ENCODE peak calls at places on chromosome 10, in five cellular contexts. X is amygdala, E is pons, O is dermis microvascular lymphatic vessel endothelial cell, L is NCI-H2029. U is an unnamed sample.

GRCh38 chr10:89490589-89491335 is 44.6 kb downstream of the SLC16A12 start:
- DNase-seq in X (no peak), E (no peak), O (no peak), L (no peak), U (no peak)

GRCh38 chr10:246431-246830 is 111.2 kb downstream of the ZMYND11 start:
- DNase-seq in X (no peak), E (no peak), O (no peak), L (no peak), U (no peak)

GRCh38 chr10:34045571-34046190 is 711.2 kb upstream of the NRP1 start:
- DNase-seq in X (no peak), E (no peak), O (no peak), L (no peak), U (no peak)

GRCh38 chr10:94065344-94065743 is 71.6 kb downstream of the PLCE1 start:
- DNase-seq in X (no peak), E (no peak), O (no peak), L (no peak), U (no peak)

GRCh38 chr10:60283397-60283796 is 106.3 kb downstream of the ANK3 start:
- DNase-seq in X (no peak), E (no peak), O (peak; percentile 46), L (no peak), U (no peak)

GRCh38 chr10:50622497-50623298 is 1.1 kb downstream of the SGMS1 start:
- DNase-seq in X (no peak), E (peak; percentile 56), O (peak; percentile 44), L (no peak), U (peak; percentile 81)

GRCh38 chr10:102994551-102995295 is 76.6 kb downstream of the CNNM2 start:
- DNase-seq in X (no peak), E (no peak), O (no peak), L (no peak), U (peak; percentile 56)

GRCh38 chr10:30509508-30509907 is 75.5 kb downstream of the MAP3K8 start:
- DNase-seq in X (no peak), E (no peak), O (no peak), L (no peak), U (no peak)

GRCh38 chr10:37619336-37619735 is 238.1 kb downstream of the ZNF248 start:
- DNase-seq in X (no peak), E (no peak), O (no peak), L (no peak), U (no peak)

GRCh38 chr10:53395449-53395848 is 622.9 kb upstream of the MBL2 start:
- DNase-seq in X (no peak), E (no peak), O (no peak), L (no peak), U (no peak)

GRCh38 chr10:84237199-84238051 is 3.9 kb downstream of the LRIT1 start:
- DNase-seq in X (no peak), E (no peak), O (no peak), L (no peak), U (no peak)

U was measured in activated CD4-positive, alpha-beta T cell treated with anti-CD3 and anti-CD28 coated beads, Interleukin-2, amount 10 ng/mL, durations not matched to agents 24 days and 14 days.